ENCODE peak calls at places on chromosomes 12 and 14, in nine cellular contexts. One of them, this sample, is unnamed.

GRCh38 chr14:76767681-76768055 is 6.4 kb downstream of the VASH1 start:
- DNase-seq in stimulated activated CD8-positive, alpha-beta memory T cell treated with anti-CD3 and anti-CD28 coated beads, Interleukin-2, amount 100 ng/mL, for 48 hours: no peak
- DNase-seq in hippocampal formation: no peak
- DNase-seq in AG10803: no peak
- DNase-seq in stimulated activated CD4-positive, alpha-beta T cell treated with anti-CD3 and anti-CD28 coated beads, Interleukin-15, amount 100 ng/mL, for 24 hours: no peak
- DNase-seq in ELR: no peak
- DNase-seq in left kidney: no peak
- DNase-seq in HFFc6: no peak
- DNase-seq in mucosa of gallbladder: no peak
- DNase-seq in this sample: no peak

GRCh38 chr14:100299238-100299560 is 7.0 kb downstream of the SLC25A29 start:
- DNase-seq in ELR: no peak
- DNase-seq in hippocampal formation: no peak
- DNase-seq in stimulated activated CD4-positive, alpha-beta T cell treated with anti-CD3 and anti-CD28 coated beads, Interleukin-15, amount 100 ng/mL, for 24 hours: no peak
- DNase-seq in mucosa of gallbladder: no peak
- DNase-seq in left kidney: no peak
- DNase-seq in stimulated activated CD8-positive, alpha-beta memory T cell treated with anti-CD3 and anti-CD28 coated beads, Interleukin-2, amount 100 ng/mL, for 48 hours: no peak
- DNase-seq in HFFc6: no peak
- DNase-seq in AG10803: no peak
- DNase-seq in this sample: no peak

GRCh38 chr14:100438678-100439592 is 115.8 kb downstream of the SLC25A47 start:
- DNase-seq in mucosa of gallbladder: peak; percentile 82
- DNase-seq in stimulated activated CD4-positive, alpha-beta T cell treated with anti-CD3 and anti-CD28 coated beads, Interleukin-15, amount 100 ng/mL, for 24 hours: peak; percentile 68
- DNase-seq in HFFc6: peak; percentile 84
- DNase-seq in stimulated activated CD8-positive, alpha-beta memory T cell treated with anti-CD3 and anti-CD28 coated beads, Interleukin-2, amount 100 ng/mL, for 48 hours: peak; percentile 27
- DNase-seq in hippocampal formation: no peak
- DNase-seq in ELR: peak; percentile 94
- DNase-seq in AG10803: peak; percentile 64
- DNase-seq in left kidney: peak; percentile 59
- DNase-seq in this sample: peak; percentile 87

GRCh38 chr14:21476526-21476924 is 234 bp downstream of the RAB2B start:
- DNase-seq in hippocampal formation: peak; percentile 91
- DNase-seq in mucosa of gallbladder: peak; percentile 87
- DNase-seq in HFFc6: peak; percentile 36
- DNase-seq in AG10803: no peak
- DNase-seq in stimulated activated CD4-positive, alpha-beta T cell treated with anti-CD3 and anti-CD28 coated beads, Interleukin-15, amount 100 ng/mL, for 24 hours: peak; percentile 88
- DNase-seq in stimulated activated CD8-positive, alpha-beta memory T cell treated with anti-CD3 and anti-CD28 coated beads, Interleukin-2, amount 100 ng/mL, for 48 hours: peak; percentile 72
- DNase-seq in left kidney: no peak
- DNase-seq in ELR: peak; percentile 79
- DNase-seq in this sample: peak; percentile 94

GRCh38 chr12:69534389-69534822 is 50.9 kb upstream of the CCT2 start:
- DNase-seq in hippocampal formation: peak; percentile 42
- DNase-seq in left kidney: peak; percentile 93
- DNase-seq in AG10803: peak; percentile 99
- DNase-seq in HFFc6: peak; percentile 97
- DNase-seq in ELR: peak; percentile 97
- DNase-seq in stimulated activated CD8-positive, alpha-beta memory T cell treated with anti-CD3 and anti-CD28 coated beads, Interleukin-2, amount 100 ng/mL, for 48 hours: peak; percentile 4
- DNase-seq in mucosa of gallbladder: peak; percentile 66
- DNase-seq in stimulated activated CD4-positive, alpha-beta T cell treated with anti-CD3 and anti-CD28 coated beads, Interleukin-15, amount 100 ng/mL, for 24 hours: peak; percentile 39
- DNase-seq in this sample: peak; percentile 32

GRCh38 chr12:45324391-45324790 is 108.5 kb downstream of the ANO6 start:
- DNase-seq in HFFc6: peak; percentile 72
- DNase-seq in ELR: peak; percentile 6
- DNase-seq in stimulated activated CD8-positive, alpha-beta memory T cell treated with anti-CD3 and anti-CD28 coated beads, Interleukin-2, amount 100 ng/mL, for 48 hours: no peak
- DNase-seq in mucosa of gallbladder: no peak
- DNase-seq in stimulated activated CD4-positive, alpha-beta T cell treated with anti-CD3 and anti-CD28 coated beads, Interleukin-15, amount 100 ng/mL, for 24 hours: no peak
- DNase-seq in hippocampal formation: no peak
- DNase-seq in left kidney: no peak
- DNase-seq in AG10803: no peak
- DNase-seq in this sample: no peak

GRCh38 chr12:25276199-25276937 is 25.6 kb upstream of the KRAS start:
- DNase-seq in mucosa of gallbladder: peak; percentile 48
- DNase-seq in hippocampal formation: no peak
- DNase-seq in stimulated activated CD4-positive, alpha-beta T cell treated with anti-CD3 and anti-CD28 coated beads, Interleukin-15, amount 100 ng/mL, for 24 hours: peak; percentile 84
- DNase-seq in stimulated activated CD8-positive, alpha-beta memory T cell treated with anti-CD3 and anti-CD28 coated beads, Interleukin-2, amount 100 ng/mL, for 48 hours: peak; percentile 35
- DNase-seq in AG10803: peak; percentile 64
- DNase-seq in left kidney: no peak
- DNase-seq in ELR: peak; percentile 89
- DNase-seq in HFFc6: peak; percentile 82
- DNase-seq in this sample: peak; percentile 72

GRCh38 chr12:69430942-69431603 is 39.1 kb upstream of the FRS2 start:
- DNase-seq in AG10803: no peak
- DNase-seq in stimulated activated CD4-positive, alpha-beta T cell treated with anti-CD3 and anti-CD28 coated beads, Interleukin-15, amount 100 ng/mL, for 24 hours: no peak
- DNase-seq in stimulated activated CD8-positive, alpha-beta memory T cell treated with anti-CD3 and anti-CD28 coated beads, Interleukin-2, amount 100 ng/mL, for 48 hours: no peak
- DNase-seq in mucosa of gallbladder: no peak
- DNase-seq in hippocampal formation: no peak
- DNase-seq in HFFc6: no peak
- DNase-seq in ELR: no peak
- DNase-seq in left kidney: no peak
- DNase-seq in this sample: no peak

GRCh38 chr12:47251919-47252318 is 172.2 kb upstream of the AMIGO2 start:
- DNase-seq in HFFc6: no peak
- DNase-seq in left kidney: no peak
- DNase-seq in hippocampal formation: no peak
- DNase-seq in AG10803: no peak
- DNase-seq in stimulated activated CD4-positive, alpha-beta T cell treated with anti-CD3 and anti-CD28 coated beads, Interleukin-15, amount 100 ng/mL, for 24 hours: no peak
- DNase-seq in ELR: no peak
- DNase-seq in mucosa of gallbladder: no peak
- DNase-seq in stimulated activated CD8-positive, alpha-beta memory T cell treated with anti-CD3 and anti-CD28 coated beads, Interleukin-2, amount 100 ng/mL, for 48 hours: no peak
- DNase-seq in this sample: no peak

GRCh38 chr12:106284294-106285105 is 18.0 kb upstream of the TCP11L2 start:
- DNase-seq in stimulated activated CD4-positive, alpha-beta T cell treated with anti-CD3 and anti-CD28 coated beads, Interleukin-15, amount 100 ng/mL, for 24 hours: no peak
- DNase-seq in left kidney: no peak
- DNase-seq in HFFc6: no peak
- DNase-seq in stimulated activated CD8-positive, alpha-beta memory T cell treated with anti-CD3 and anti-CD28 coated beads, Interleukin-2, amount 100 ng/mL, for 48 hours: no peak
- DNase-seq in AG10803: peak; percentile 35
- DNase-seq in hippocampal formation: no peak
- DNase-seq in mucosa of gallbladder: no peak
- DNase-seq in ELR: no peak
- DNase-seq in this sample: no peak

GRCh38 chr14:29528889-29529288 is 398.8 kb downstream of the PRKD1 start:
- DNase-seq in hippocampal formation: no peak
- DNase-seq in left kidney: peak; percentile 51
- DNase-seq in HFFc6: no peak
- DNase-seq in mucosa of gallbladder: no peak
- DNase-seq in AG10803: peak; percentile 35
- DNase-seq in ELR: no peak
- DNase-seq in stimulated activated CD4-positive, alpha-beta T cell treated with anti-CD3 and anti-CD28 coated beads, Interleukin-15, amount 100 ng/mL, for 24 hours: no peak
- DNase-seq in stimulated activated CD8-positive, alpha-beta memory T cell treated with anti-CD3 and anti-CD28 coated beads, Interleukin-2, amount 100 ng/mL, for 48 hours: no peak
- DNase-seq in this sample: no peak

GRCh38 chr12:114316076-114316475 is 89.9 kb downstream of the TBX5 start:
- DNase-seq in AG10803: peak; percentile 76
- DNase-seq in hippocampal formation: no peak
- DNase-seq in HFFc6: peak; percentile 75
- DNase-seq in left kidney: no peak
- DNase-seq in ELR: peak; percentile 85
- DNase-seq in stimulated activated CD4-positive, alpha-beta T cell treated with anti-CD3 and anti-CD28 coated beads, Interleukin-15, amount 100 ng/mL, for 24 hours: no peak
- DNase-seq in stimulated activated CD8-positive, alpha-beta memory T cell treated with anti-CD3 and anti-CD28 coated beads, Interleukin-2, amount 100 ng/mL, for 48 hours: no peak
- DNase-seq in mucosa of gallbladder: no peak
- DNase-seq in this sample: no peak

GRCh38 chr14:89697281-89698060 is 257.1 kb downstream of the EFCAB11 start:
- DNase-seq in left kidney: peak; percentile 21
- DNase-seq in stimulated activated CD4-positive, alpha-beta T cell treated with anti-CD3 and anti-CD28 coated beads, Interleukin-15, amount 100 ng/mL, for 24 hours: no peak
- DNase-seq in hippocampal formation: no peak
- DNase-seq in stimulated activated CD8-positive, alpha-beta memory T cell treated with anti-CD3 and anti-CD28 coated beads, Interleukin-2, amount 100 ng/mL, for 48 hours: no peak
- DNase-seq in ELR: no peak
- DNase-seq in HFFc6: no peak
- DNase-seq in AG10803: no peak
- DNase-seq in mucosa of gallbladder: no peak
- DNase-seq in this sample: no peak

GRCh38 chr14:33317675-33318074 is 379.0 kb downstream of the NPAS3 start:
- DNase-seq in ELR: no peak
- DNase-seq in stimulated activated CD8-positive, alpha-beta memory T cell treated with anti-CD3 and anti-CD28 coated beads, Interleukin-2, amount 100 ng/mL, for 48 hours: no peak
- DNase-seq in AG10803: no peak
- DNase-seq in hippocampal formation: no peak
- DNase-seq in mucosa of gallbladder: no peak
- DNase-seq in left kidney: no peak
- DNase-seq in HFFc6: no peak
- DNase-seq in stimulated activated CD4-positive, alpha-beta T cell treated with anti-CD3 and anti-CD28 coated beads, Interleukin-15, amount 100 ng/mL, for 24 hours: no peak
- DNase-seq in this sample: no peak

GRCh38 chr12:30573145-30573544 is 122.5 kb downstream of the IPO8 start:
- DNase-seq in stimulated activated CD8-positive, alpha-beta memory T cell treated with anti-CD3 and anti-CD28 coated beads, Interleukin-2, amount 100 ng/mL, for 48 hours: no peak
- DNase-seq in ELR: no peak
- DNase-seq in stimulated activated CD4-positive, alpha-beta T cell treated with anti-CD3 and anti-CD28 coated beads, Interleukin-15, amount 100 ng/mL, for 24 hours: no peak
- DNase-seq in hippocampal formation: no peak
- DNase-seq in AG10803: no peak
- DNase-seq in HFFc6: no peak
- DNase-seq in mucosa of gallbladder: no peak
- DNase-seq in left kidney: no peak
- DNase-seq in this sample: no peak

GRCh38 chr14:21191809-21192446 is 36.1 kb upstream of the OR5AU1 start:
- DNase-seq in left kidney: peak; percentile 89
- DNase-seq in ELR: peak; percentile 66
- DNase-seq in HFFc6: peak; percentile 43
- DNase-seq in stimulated activated CD8-positive, alpha-beta memory T cell treated with anti-CD3 and anti-CD28 coated beads, Interleukin-2, amount 100 ng/mL, for 48 hours: peak; percentile 45
- DNase-seq in AG10803: peak; percentile 26
- DNase-seq in mucosa of gallbladder: peak; percentile 58
- DNase-seq in stimulated activated CD4-positive, alpha-beta T cell treated with anti-CD3 and anti-CD28 coated beads, Interleukin-15, amount 100 ng/mL, for 24 hours: peak; percentile 83
- DNase-seq in hippocampal formation: peak; percentile 35
- DNase-seq in this sample: peak; percentile 85

GRCh38 chr14:81268016-81268416 is 47.3 kb upstream of the GTF2A1 start:
- DNase-seq in left kidney: peak; percentile 23
- DNase-seq in mucosa of gallbladder: no peak
- DNase-seq in hippocampal formation: no peak
- DNase-seq in HFFc6: no peak
- DNase-seq in ELR: peak; percentile 54
- DNase-seq in stimulated activated CD8-positive, alpha-beta memory T cell treated with anti-CD3 and anti-CD28 coated beads, Interleukin-2, amount 100 ng/mL, for 48 hours: no peak
- DNase-seq in stimulated activated CD4-positive, alpha-beta T cell treated with anti-CD3 and anti-CD28 coated beads, Interleukin-15, amount 100 ng/mL, for 24 hours: no peak
- DNase-seq in AG10803: no peak
- DNase-seq in this sample: no peak

GRCh38 chr14:73526036-73526984 is 10.6 kb upstream of the ACOT1 start:
- DNase-seq in stimulated activated CD4-positive, alpha-beta T cell treated with anti-CD3 and anti-CD28 coated beads, Interleukin-15, amount 100 ng/mL, for 24 hours: no peak
- DNase-seq in left kidney: no peak
- DNase-seq in hippocampal formation: no peak
- DNase-seq in AG10803: peak; percentile 13
- DNase-seq in HFFc6: peak; percentile 54
- DNase-seq in stimulated activated CD8-positive, alpha-beta memory T cell treated with anti-CD3 and anti-CD28 coated beads, Interleukin-2, amount 100 ng/mL, for 48 hours: no peak
- DNase-seq in mucosa of gallbladder: peak; percentile 73
- DNase-seq in ELR: peak; percentile 63
- DNase-seq in this sample: no peak

GRCh38 chr14:95466506-95466905 is 49.9 kb downstream of the SYNE3 start:
- DNase-seq in HFFc6: no peak
- DNase-seq in left kidney: no peak
- DNase-seq in hippocampal formation: no peak
- DNase-seq in stimulated activated CD4-positive, alpha-beta T cell treated with anti-CD3 and anti-CD28 coated beads, Interleukin-15, amount 100 ng/mL, for 24 hours: no peak
- DNase-seq in AG10803: no peak
- DNase-seq in mucosa of gallbladder: no peak
- DNase-seq in ELR: no peak
- DNase-seq in stimulated activated CD8-positive, alpha-beta memory T cell treated with anti-CD3 and anti-CD28 coated beads, Interleukin-2, amount 100 ng/mL, for 48 hours: no peak
- DNase-seq in this sample: no peak

GRCh38 chr14:45715946-45716345 is 462.9 kb upstream of the MIS18BP1 start:
- DNase-seq in left kidney: peak; percentile 9
- DNase-seq in HFFc6: no peak
- DNase-seq in stimulated activated CD4-positive, alpha-beta T cell treated with anti-CD3 and anti-CD28 coated beads, Interleukin-15, amount 100 ng/mL, for 24 hours: no peak
- DNase-seq in mucosa of gallbladder: no peak
- DNase-seq in stimulated activated CD8-positive, alpha-beta memory T cell treated with anti-CD3 and anti-CD28 coated beads, Interleukin-2, amount 100 ng/mL, for 48 hours: no peak
- DNase-seq in ELR: no peak
- DNase-seq in hippocampal formation: no peak
- DNase-seq in AG10803: no peak
- DNase-seq in this sample: no peak

GRCh38 chr14:64880382-64881121 is 845 bp upstream of the SPTB start:
- DNase-seq in left kidney: peak; percentile 90
- DNase-seq in stimulated activated CD4-positive, alpha-beta T cell treated with anti-CD3 and anti-CD28 coated beads, Interleukin-15, amount 100 ng/mL, for 24 hours: peak; percentile 80
- DNase-seq in ELR: peak; percentile 27
- DNase-seq in HFFc6: no peak
- DNase-seq in hippocampal formation: peak; percentile 22
- DNase-seq in mucosa of gallbladder: peak; percentile 26
- DNase-seq in AG10803: no peak
- DNase-seq in stimulated activated CD8-positive, alpha-beta memory T cell treated with anti-CD3 and anti-CD28 coated beads, Interleukin-2, amount 100 ng/mL, for 48 hours: peak; percentile 43
- DNase-seq in this sample: peak; percentile 43

GRCh38 chr14:64550539-64551333 is 975 bp downstream of the PPP1R36 start:
- DNase-seq in ELR: no peak
- DNase-seq in stimulated activated CD8-positive, alpha-beta memory T cell treated with anti-CD3 and anti-CD28 coated beads, Interleukin-2, amount 100 ng/mL, for 48 hours: no peak
- DNase-seq in hippocampal formation: no peak
- DNase-seq in HFFc6: no peak
- DNase-seq in stimulated activated CD4-positive, alpha-beta T cell treated with anti-CD3 and anti-CD28 coated beads, Interleukin-15, amount 100 ng/mL, for 24 hours: no peak
- DNase-seq in AG10803: no peak
- DNase-seq in mucosa of gallbladder: no peak
- DNase-seq in left kidney: no peak
- DNase-seq in this sample: no peak

GRCh38 chr14:74937171-74937570 is 14.1 kb upstream of the RPS6KL1 start:
- DNase-seq in AG10803: no peak
- DNase-seq in left kidney: no peak
- DNase-seq in stimulated activated CD8-positive, alpha-beta memory T cell treated with anti-CD3 and anti-CD28 coated beads, Interleukin-2, amount 100 ng/mL, for 48 hours: no peak
- DNase-seq in mucosa of gallbladder: no peak
- DNase-seq in stimulated activated CD4-positive, alpha-beta T cell treated with anti-CD3 and anti-CD28 coated beads, Interleukin-15, amount 100 ng/mL, for 24 hours: no peak
- DNase-seq in ELR: no peak
- DNase-seq in HFFc6: no peak
- DNase-seq in hippocampal formation: no peak
- DNase-seq in this sample: no peak

GRCh38 chr12:130719263-130719892 is 3.3 kb upstream of the RIMBP2 start:
- DNase-seq in stimulated activated CD4-positive, alpha-beta T cell treated with anti-CD3 and anti-CD28 coated beads, Interleukin-15, amount 100 ng/mL, for 24 hours: no peak
- DNase-seq in left kidney: no peak
- DNase-seq in stimulated activated CD8-positive, alpha-beta memory T cell treated with anti-CD3 and anti-CD28 coated beads, Interleukin-2, amount 100 ng/mL, for 48 hours: no peak
- DNase-seq in mucosa of gallbladder: no peak
- DNase-seq in AG10803: no peak
- DNase-seq in HFFc6: no peak
- DNase-seq in hippocampal formation: no peak
- DNase-seq in ELR: no peak
- DNase-seq in this sample: no peak

GRCh38 chr14:38391334-38391733 is 135.4 kb upstream of the CLEC14A start:
- DNase-seq in ELR: peak; percentile 71
- DNase-seq in mucosa of gallbladder: no peak
- DNase-seq in stimulated activated CD4-positive, alpha-beta T cell treated with anti-CD3 and anti-CD28 coated beads, Interleukin-15, amount 100 ng/mL, for 24 hours: no peak
- DNase-seq in hippocampal formation: no peak
- DNase-seq in HFFc6: peak; percentile 46
- DNase-seq in left kidney: no peak
- DNase-seq in stimulated activated CD8-positive, alpha-beta memory T cell treated with anti-CD3 and anti-CD28 coated beads, Interleukin-2, amount 100 ng/mL, for 48 hours: no peak
- DNase-seq in AG10803: peak; percentile 39
- DNase-seq in this sample: no peak

GRCh38 chr12:11885261-11886038 is 185.3 kb upstream of the BCL2L14 start:
- DNase-seq in stimulated activated CD4-positive, alpha-beta T cell treated with anti-CD3 and anti-CD28 coated beads, Interleukin-15, amount 100 ng/mL, for 24 hours: no peak
- DNase-seq in hippocampal formation: no peak
- DNase-seq in left kidney: no peak
- DNase-seq in ELR: peak; percentile 73
- DNase-seq in HFFc6: peak; percentile 60
- DNase-seq in mucosa of gallbladder: peak; percentile 56
- DNase-seq in stimulated activated CD8-positive, alpha-beta memory T cell treated with anti-CD3 and anti-CD28 coated beads, Interleukin-2, amount 100 ng/mL, for 48 hours: no peak
- DNase-seq in AG10803: peak; percentile 31
- DNase-seq in this sample: peak; percentile 67

GRCh38 chr14:105941226-105942166 is 415.1 kb downstream of the TMEM121 start:
- DNase-seq in stimulated activated CD8-positive, alpha-beta memory T cell treated with anti-CD3 and anti-CD28 coated beads, Interleukin-2, amount 100 ng/mL, for 48 hours: no peak
- DNase-seq in stimulated activated CD4-positive, alpha-beta T cell treated with anti-CD3 and anti-CD28 coated beads, Interleukin-15, amount 100 ng/mL, for 24 hours: no peak
- DNase-seq in HFFc6: no peak
- DNase-seq in AG10803: no peak
- DNase-seq in ELR: no peak
- DNase-seq in mucosa of gallbladder: peak; percentile 9
- DNase-seq in left kidney: no peak
- DNase-seq in hippocampal formation: no peak
- DNase-seq in this sample: no peak

GRCh38 chr12:88206636-88207035 is 64.5 kb downstream of the TMTC3 start:
- DNase-seq in AG10803: peak; percentile 91
- DNase-seq in left kidney: no peak
- DNase-seq in ELR: peak; percentile 16
- DNase-seq in mucosa of gallbladder: no peak
- DNase-seq in stimulated activated CD8-positive, alpha-beta memory T cell treated with anti-CD3 and anti-CD28 coated beads, Interleukin-2, amount 100 ng/mL, for 48 hours: no peak
- DNase-seq in stimulated activated CD4-positive, alpha-beta T cell treated with anti-CD3 and anti-CD28 coated beads, Interleukin-15, amount 100 ng/mL, for 24 hours: no peak
- DNase-seq in hippocampal formation: no peak
- DNase-seq in HFFc6: peak; percentile 26
- DNase-seq in this sample: no peak

GRCh38 chr12:27823038-27823437 is 43.0 kb upstream of the MANSC4 start:
- DNase-seq in ELR: no peak
- DNase-seq in mucosa of gallbladder: no peak
- DNase-seq in stimulated activated CD8-positive, alpha-beta memory T cell treated with anti-CD3 and anti-CD28 coated beads, Interleukin-2, amount 100 ng/mL, for 48 hours: no peak
- DNase-seq in hippocampal formation: no peak
- DNase-seq in left kidney: no peak
- DNase-seq in HFFc6: no peak
- DNase-seq in AG10803: no peak
- DNase-seq in stimulated activated CD4-positive, alpha-beta T cell treated with anti-CD3 and anti-CD28 coated beads, Interleukin-15, amount 100 ng/mL, for 24 hours: no peak
- DNase-seq in this sample: no peak

GRCh38 chr12:54565658-54566552 is 16.5 kb downstream of the PDE1B start:
- DNase-seq in ELR: no peak
- DNase-seq in hippocampal formation: no peak
- DNase-seq in AG10803: no peak
- DNase-seq in stimulated activated CD8-positive, alpha-beta memory T cell treated with anti-CD3 and anti-CD28 coated beads, Interleukin-2, amount 100 ng/mL, for 48 hours: no peak
- DNase-seq in mucosa of gallbladder: no peak
- DNase-seq in stimulated activated CD4-positive, alpha-beta T cell treated with anti-CD3 and anti-CD28 coated beads, Interleukin-15, amount 100 ng/mL, for 24 hours: no peak
- DNase-seq in left kidney: peak; percentile 73
- DNase-seq in HFFc6: no peak
- DNase-seq in this sample: no peak

GRCh38 chr12:2049604-2050540 is 2.9 kb upstream of the CACNA1C start:
- DNase-seq in AG10803: peak; percentile 25
- DNase-seq in HFFc6: no peak
- DNase-seq in left kidney: no peak
- DNase-seq in stimulated activated CD8-positive, alpha-beta memory T cell treated with anti-CD3 and anti-CD28 coated beads, Interleukin-2, amount 100 ng/mL, for 48 hours: no peak
- DNase-seq in ELR: no peak
- DNase-seq in hippocampal formation: no peak
- DNase-seq in stimulated activated CD4-positive, alpha-beta T cell treated with anti-CD3 and anti-CD28 coated beads, Interleukin-15, amount 100 ng/mL, for 24 hours: no peak
- DNase-seq in mucosa of gallbladder: no peak
- DNase-seq in this sample: no peak